ENCODE peak calls at places on chromosomes 2 and 18, in five cellular contexts. K is cardiac fibroblast, V is neural crest cell, C is IMR-90, J is GM12865. M is an unnamed sample.

GRCh38 chr18:63138469-63139340 is 180.9 kb downstream of the BCL2 start:
- DNase-seq in K (peak; percentile 15), V (no peak), C (no peak), J (peak; percentile 93), M (no peak)

GRCh38 chr2:71299507-71299906 is 32.1 kb upstream of the ZNF638 start:
- DNase-seq in K (peak; percentile 59), V (no peak), C (peak; percentile 36), J (peak; percentile 24), M (no peak)

GRCh38 chr2:241773511-241774418 is 2.9 kb upstream of the GAL3ST2 start:
- DNase-seq in K (no peak), V (no peak), C (no peak), J (no peak), M (no peak)

GRCh38 chr2:174729797-174730529 is 34.3 kb downstream of the CHRNA1 start:
- DNase-seq in K (no peak), V (no peak), C (peak; percentile 10), J (no peak), M (peak; percentile 40)

GRCh38 chr2:120831891-120832290 is 96.2 kb downstream of the GLI2 start:
- DNase-seq in K (no peak), V (no peak), C (no peak), J (no peak), M (no peak)

GRCh38 chr18:80253871-80254492 is 6.7 kb upstream of the PARD6G start:
- DNase-seq in K (no peak), V (no peak), C (no peak), J (no peak), M (peak; percentile 34)

GRCh38 chr2:63488118-63488713 is 100.1 kb downstream of the WDPCP start:
- DNase-seq in K (peak; percentile 64), V (no peak), C (peak; percentile 46), J (peak; percentile 44), M (peak; percentile 18)

GRCh38 chr2:223122706-223123265 is 70.8 kb downstream of the KCNE4 start:
- DNase-seq in K (no peak), V (no peak), C (no peak), J (no peak), M (no peak)

GRCh38 chr2:119377973-119378305 is 11.2 kb downstream of the DBI start:
- DNase-seq in K (no peak), V (no peak), C (no peak), J (no peak), M (no peak)

GRCh38 chr2:18432999-18433398 is 127.5 kb downstream of the RDH14 start:
- DNase-seq in K (peak; percentile 60), V (no peak), C (no peak), J (no peak), M (no peak)

GRCh38 chr18:35436076-35436649 is 59.0 kb upstream of the ZNF396 start:
- DNase-seq in K (no peak), V (no peak), C (peak; percentile 58), J (no peak), M (no peak)

GRCh38 chr18:35435420-35435819 is 58.3 kb upstream of the ZNF396 start:
- DNase-seq in K (no peak), V (no peak), C (no peak), J (no peak), M (no peak)

GRCh38 chr18:35432565-35433001 is 55.4 kb upstream of the ZNF396 start:
- DNase-seq in K (peak; percentile 35), V (no peak), C (no peak), J (no peak), M (no peak)

DNA sequence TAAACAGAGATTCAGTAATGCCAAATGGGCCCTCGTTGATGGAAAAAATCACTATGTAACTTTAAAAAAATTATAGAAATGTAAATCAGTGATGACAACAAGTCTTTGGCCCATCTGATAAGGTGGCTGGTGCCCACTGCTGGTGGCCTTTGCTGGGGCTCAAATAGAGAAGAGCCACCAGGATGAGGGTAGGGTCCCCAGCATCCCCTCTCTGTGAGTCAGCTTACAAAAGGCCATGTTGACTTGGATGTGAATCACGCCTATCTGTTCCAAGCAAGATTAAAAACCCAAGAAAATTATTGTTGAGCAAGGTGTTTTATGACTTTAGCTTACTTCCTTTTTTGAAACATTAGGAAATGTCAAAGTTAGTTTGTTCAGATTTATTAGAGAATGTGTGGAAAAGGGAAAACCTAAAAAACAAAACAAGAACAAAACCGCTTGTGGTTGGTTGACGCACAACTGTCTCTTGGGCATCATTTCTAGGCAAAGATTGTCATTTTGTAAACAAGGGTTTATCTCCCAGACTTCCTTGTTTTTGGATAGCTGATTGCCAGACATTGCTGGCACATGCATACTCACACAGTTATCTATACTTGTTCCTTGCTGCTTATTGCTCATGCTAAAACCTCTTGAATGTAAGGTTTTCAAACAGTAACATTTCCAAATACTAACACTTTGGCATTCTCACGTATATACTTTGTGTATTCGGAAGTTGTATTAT is 53.7 kb upstream of the ZNF396 start:
- DNase-seq in K (peak; percentile 53), V (no peak), C (no peak), J (no peak), M (no peak)
- TF ChIP-seq CTCF in K (no peak), V (no peak), C (no peak), J (no peak), M (no peak)

DNA sequence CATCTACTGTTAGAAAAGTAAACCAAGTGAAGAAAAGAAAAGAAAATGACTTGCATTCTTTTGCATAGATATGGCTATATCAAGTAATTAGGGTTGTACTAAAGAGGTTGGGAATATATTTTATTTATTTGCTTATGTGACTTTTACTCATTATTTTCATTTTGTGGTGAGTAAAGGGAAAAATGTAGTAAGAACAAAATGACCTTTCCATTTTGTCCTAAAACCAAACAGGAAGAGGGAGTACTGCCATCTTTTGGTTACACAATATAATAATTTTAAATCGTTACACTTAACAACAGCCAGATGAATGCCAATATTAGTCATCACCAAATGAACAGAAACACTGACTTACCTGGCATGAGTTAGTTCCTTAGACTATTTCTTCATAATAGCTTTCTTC is 47.3 kb upstream of the NDUFV2 start:
- DNase-seq in K (peak; percentile 85), V (no peak), C (peak; percentile 86), J (peak; percentile 56), M (no peak)
- TF ChIP-seq CTCF in K (no peak), V (no peak), C (peak; percentile 58), J (no peak), M (no peak)

GRCh38 chr2:236772220-236772837 is 202.7 kb downstream of the ACKR3 start:
- DNase-seq in K (no peak), V (no peak), C (no peak), J (no peak), M (no peak)

GRCh38 chr2:236768393-236769140 is 198.9 kb downstream of the ACKR3 start:
- DNase-seq in K (peak; percentile 82), V (no peak), C (peak; percentile 14), J (no peak), M (no peak)

GRCh38 chr2:236773206-236773605 is 203.6 kb downstream of the ACKR3 start:
- DNase-seq in K (no peak), V (no peak), C (no peak), J (no peak), M (no peak)

GRCh38 chr2:236767951-236768350 is 198.3 kb downstream of the ACKR3 start:
- DNase-seq in K (no peak), V (no peak), C (no peak), J (no peak), M (no peak)

GRCh38 chr2:236769981-236770671 is 200.5 kb downstream of the ACKR3 start:
- DNase-seq in K (peak; percentile 81), V (no peak), C (peak; percentile 87), J (no peak), M (no peak)
- TF ChIP-seq CTCF in K (no peak), V (no peak), C (no peak), J (no peak), M (no peak)

GRCh38 chr18:13492314-13492713 is 234.0 kb downstream of the FAM210A start:
- DNase-seq in K (no peak), V (no peak), C (no peak), J (no peak), M (no peak)
- TF ChIP-seq CTCF in K (no peak), V (no peak), C (no peak), J (no peak), M (no peak)

DNA sequence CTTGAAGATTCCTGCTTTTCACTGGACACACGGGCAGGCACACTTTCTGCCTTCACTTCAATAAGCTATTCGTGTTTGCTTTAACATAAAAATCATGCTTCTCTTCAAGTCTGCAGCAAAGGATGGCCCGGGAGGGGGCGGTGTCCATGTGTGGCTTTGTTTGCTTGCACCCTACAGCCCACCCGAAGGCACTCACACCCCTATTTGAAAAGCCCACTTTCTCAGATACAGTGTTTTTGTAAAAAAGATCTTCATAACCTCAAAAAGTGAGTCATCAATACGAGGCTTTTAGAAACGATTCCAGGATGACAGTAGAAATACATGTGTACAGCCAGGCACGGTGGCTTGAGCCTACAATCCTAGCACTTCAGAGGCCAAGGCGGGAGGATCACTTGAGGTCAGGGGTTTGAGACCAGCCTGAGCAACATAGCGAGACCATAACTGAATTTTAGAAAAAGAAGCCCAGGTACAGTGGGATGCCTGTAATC is 36.5 kb upstream of the HPCAL1 start:
- DNase-seq in K (no peak), V (no peak), C (peak; percentile 56), J (no peak), M (peak; percentile 7)
- TF ChIP-seq CTCF in K (no peak), V (no peak), C (no peak), J (no peak), M (no peak)

GRCh38 chr2:197813093-197813787 is 8.8 kb downstream of the PLCL1 start:
- DNase-seq in K (peak; percentile 52), V (no peak), C (peak; percentile 52), J (peak; percentile 16), M (no peak)
- TF ChIP-seq CTCF in K (peak; percentile 71), V (peak; percentile 71), C (peak; percentile 58), J (peak; percentile 59), M (peak; percentile 73)